ENCODE peak calls at places on chromosomes 4 and X, in four cellular contexts. One of them, this sample, is unnamed.

GRCh38 chrX:154378059-154378798 is 866 bp upstream of the EMD start:
- DNase-seq in hepatocyte: peak
- DNase-seq in choroid plexus epithelial cell: no peak
- DNase-seq in PC-3: peak
- DNase-seq in this sample: no peak

GRCh38 chr4:85595796-85596559 is 121.0 kb downstream of the ARHGAP24 start:
- DNase-seq in hepatocyte: no peak
- DNase-seq in choroid plexus epithelial cell: no peak
- DNase-seq in PC-3: no peak
- DNase-seq in this sample: no peak

GRCh38 chr4:46830971-46831454 is 78.0 kb downstream of the COX7B2 start:
- DNase-seq in hepatocyte: no peak
- DNase-seq in choroid plexus epithelial cell: no peak
- DNase-seq in PC-3: no peak
- DNase-seq in this sample: no peak

GRCh38 chr4:120156115-120156718 is 89.6 kb upstream of the MAD2L1 start:
- DNase-seq in hepatocyte: peak
- DNase-seq in choroid plexus epithelial cell: peak
- DNase-seq in PC-3: peak
- DNase-seq in this sample: peak

GRCh38 chr4:3256230-3257124 is 7.5 kb downstream of the MSANTD1 start:
- DNase-seq in hepatocyte: no peak
- DNase-seq in choroid plexus epithelial cell: no peak
- DNase-seq in PC-3: no peak
- DNase-seq in this sample: no peak

GRCh38 chrX:23981711-23982110 is 45.3 kb downstream of the KLHL15 start:
- DNase-seq in hepatocyte: no peak
- DNase-seq in choroid plexus epithelial cell: no peak
- DNase-seq in PC-3: no peak
- DNase-seq in this sample: no peak

GRCh38 chr4:70746179-70746839 is 24.5 kb downstream of the RUFY3 start:
- DNase-seq in hepatocyte: peak
- DNase-seq in choroid plexus epithelial cell: peak
- DNase-seq in PC-3: no peak
- DNase-seq in this sample: no peak

GRCh38 chr4:87819281-87819919 is 13.4 kb upstream of the MEPE start:
- DNase-seq in hepatocyte: peak
- DNase-seq in choroid plexus epithelial cell: peak
- DNase-seq in PC-3: peak
- DNase-seq in this sample: no peak

GRCh38 chrX:131812847-131813825 is 210.0 kb upstream of the STK26 start:
- DNase-seq in hepatocyte: no peak
- DNase-seq in choroid plexus epithelial cell: no peak
- DNase-seq in PC-3: peak
- DNase-seq in this sample: peak

GRCh38 chrX:11423362-11423818 is 130.2 kb downstream of the AMELX start:
- DNase-seq in hepatocyte: no peak
- DNase-seq in choroid plexus epithelial cell: peak
- DNase-seq in PC-3: peak
- DNase-seq in this sample: peak

GRCh38 chrX:139642241-139642927 is 65.6 kb downstream of the MCF2 start:
- DNase-seq in hepatocyte: no peak
- DNase-seq in choroid plexus epithelial cell: peak
- DNase-seq in PC-3: no peak
- DNase-seq in this sample: no peak

GRCh38 chr4:148216866-148217814 is 225.1 kb downstream of the NR3C2 start:
- DNase-seq in hepatocyte: no peak
- DNase-seq in choroid plexus epithelial cell: peak
- DNase-seq in PC-3: no peak
- DNase-seq in this sample: peak

GRCh38 chr4:147994491-147995385 is 262.9 kb downstream of the ARHGAP10 start:
- DNase-seq in hepatocyte: no peak
- DNase-seq in choroid plexus epithelial cell: peak
- DNase-seq in PC-3: no peak
- DNase-seq in this sample: no peak

GRCh38 chr4:15410750-15411149 is 17.1 kb upstream of the C1QTNF7 start:
- DNase-seq in hepatocyte: no peak
- DNase-seq in choroid plexus epithelial cell: peak
- DNase-seq in PC-3: no peak
- DNase-seq in this sample: peak

GRCh38 chr4:145867416-145867815 is 71.2 kb downstream of the ZNF827 start:
- DNase-seq in hepatocyte: no peak
- DNase-seq in choroid plexus epithelial cell: no peak
- DNase-seq in PC-3: no peak
- DNase-seq in this sample: no peak

GRCh38 chrX:53511302-53511701 is 77.1 kb upstream of the HSD17B10 start:
- DNase-seq in hepatocyte: no peak
- DNase-seq in choroid plexus epithelial cell: no peak
- DNase-seq in PC-3: no peak
- DNase-seq in this sample: no peak

GRCh38 chrX:39653656-39654055 is 444.1 kb downstream of the BCOR start:
- DNase-seq in hepatocyte: no peak
- DNase-seq in choroid plexus epithelial cell: no peak
- DNase-seq in PC-3: no peak
- DNase-seq in this sample: no peak

GRCh38 chrX:153592966-153593688 is 5.8 kb downstream of the CCNQ start:
- DNase-seq in hepatocyte: no peak
- DNase-seq in choroid plexus epithelial cell: no peak
- DNase-seq in PC-3: no peak
- DNase-seq in this sample: no peak

GRCh38 chr4:152700151-152700550 is 20.4 kb upstream of the TMEM154 start:
- DNase-seq in hepatocyte: no peak
- DNase-seq in choroid plexus epithelial cell: no peak
- DNase-seq in PC-3: no peak
- DNase-seq in this sample: no peak

GRCh38 chr4:112946127-112946526 is 103.3 kb upstream of the ANK2 start:
- DNase-seq in hepatocyte: no peak
- DNase-seq in choroid plexus epithelial cell: no peak
- DNase-seq in PC-3: no peak
- DNase-seq in this sample: no peak

GRCh38 chr4:101345596-101346311 is 1.6 kb downstream of the PPP3CA start:
- DNase-seq in hepatocyte: peak
- DNase-seq in choroid plexus epithelial cell: peak
- DNase-seq in PC-3: peak
- DNase-seq in this sample: peak

GRCh38 chrX:17413228-17413627 is 38.2 kb downstream of the NHS start:
- DNase-seq in hepatocyte: no peak
- DNase-seq in choroid plexus epithelial cell: peak
- DNase-seq in PC-3: peak
- DNase-seq in this sample: no peak

GRCh38 chrX:109890910-109891502 is 111.9 kb upstream of the TMEM164 start:
- DNase-seq in hepatocyte: peak
- DNase-seq in choroid plexus epithelial cell: peak
- DNase-seq in PC-3: peak
- DNase-seq in this sample: peak

DNA sequence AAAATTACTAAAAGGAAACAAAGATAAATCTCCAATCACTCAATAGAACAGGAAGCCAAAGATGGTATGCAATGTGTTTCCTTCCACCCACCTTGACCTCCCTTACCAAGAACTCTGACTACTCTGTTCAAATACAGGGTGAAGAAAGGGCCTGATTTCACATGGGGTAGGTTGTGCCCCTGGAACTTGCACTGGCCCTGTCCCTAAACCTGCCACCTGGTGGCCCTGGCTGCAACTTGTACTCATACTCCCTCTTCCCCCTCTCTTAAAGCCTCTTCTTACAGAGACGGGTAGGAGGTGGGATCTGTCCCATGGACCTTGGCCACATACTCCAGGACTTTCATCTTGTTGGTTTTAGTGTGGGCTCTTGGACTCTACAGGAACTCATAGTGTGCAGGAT is 17.3 kb upstream of the TMEM185A start:
- DNase-seq in hepatocyte: no peak
- DNase-seq in choroid plexus epithelial cell: no peak
- DNase-seq in PC-3: no peak
- DNase-seq in this sample: no peak
- TF ChIP-seq CTCF in hepatocyte: no peak
- TF ChIP-seq CTCF in choroid plexus epithelial cell: peak
- TF ChIP-seq CTCF in PC-3: no peak
- TF ChIP-seq CTCF in this sample: peak

DNA sequence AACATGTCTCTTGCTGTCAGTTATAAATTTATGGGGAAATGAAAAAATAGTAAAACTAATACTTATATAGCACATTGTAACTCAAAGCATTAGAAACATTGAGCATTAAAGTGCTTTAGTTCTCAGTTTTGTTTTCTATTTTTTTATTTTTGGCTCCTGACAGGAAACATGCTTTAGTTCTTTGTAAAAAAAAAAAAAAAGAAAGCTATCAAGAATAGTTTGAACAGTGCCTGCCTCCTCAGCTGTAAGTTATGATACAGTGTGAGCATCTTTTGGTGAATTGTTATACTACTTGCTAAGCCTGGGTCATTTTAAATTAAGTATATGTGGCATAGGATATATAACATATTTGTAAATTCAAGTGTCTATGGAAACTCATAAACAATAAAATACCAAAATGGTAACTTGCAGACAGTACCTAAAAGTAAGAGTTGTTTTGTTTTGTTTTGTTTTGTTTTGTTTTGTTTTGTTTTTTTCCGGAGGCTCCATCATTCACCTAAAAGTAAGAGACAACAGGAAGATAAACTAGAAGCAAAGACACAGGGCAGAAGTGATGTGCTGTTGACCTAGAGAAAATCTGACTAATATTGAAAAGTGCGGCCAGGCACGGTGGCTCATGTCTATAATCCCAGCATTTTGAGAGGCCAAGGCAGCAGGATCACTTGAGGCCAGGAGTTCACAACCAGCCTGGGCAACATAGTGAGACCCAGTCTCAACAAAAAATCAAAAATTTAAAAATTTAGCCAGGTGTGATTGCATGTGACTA is 5.4 kb upstream of the CENPC start:
- DNase-seq in hepatocyte: no peak
- DNase-seq in choroid plexus epithelial cell: no peak
- DNase-seq in PC-3: no peak
- DNase-seq in this sample: peak
- H3K4me3 ChIP-seq in hepatocyte: no peak
- H3K4me3 ChIP-seq in choroid plexus epithelial cell: no peak
- H3K4me3 ChIP-seq in PC-3: no peak
- H3K4me3 ChIP-seq in this sample: peak

DNA sequence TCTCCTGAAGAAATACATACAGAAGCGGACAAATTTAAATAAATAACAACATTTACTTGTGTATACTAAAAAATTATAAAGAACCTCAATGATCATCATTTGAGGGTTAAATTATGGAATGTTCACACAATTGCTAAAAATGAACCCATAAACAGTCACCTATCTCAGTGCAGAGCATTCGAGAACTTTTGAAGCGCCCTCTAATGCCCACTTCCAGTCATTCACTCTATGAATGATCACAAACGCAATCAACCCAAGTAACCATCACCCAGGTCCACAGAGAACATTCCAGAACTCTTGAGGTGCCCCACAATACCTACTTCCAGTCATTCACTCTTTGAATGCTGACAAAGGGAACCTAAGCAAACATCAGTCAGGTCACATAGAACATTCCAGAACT is 103.5 kb upstream of the PLAC1 start:
- DNase-seq in hepatocyte: peak
- DNase-seq in choroid plexus epithelial cell: peak
- DNase-seq in PC-3: peak
- DNase-seq in this sample: peak
- TF ChIP-seq CTCF in hepatocyte: peak
- TF ChIP-seq CTCF in choroid plexus epithelial cell: peak
- TF ChIP-seq CTCF in PC-3: peak
- TF ChIP-seq CTCF in this sample: peak

GRCh38 chrX:19756577-19757131 is 130.7 kb downstream of the SH3KBP1 start:
- DNase-seq in hepatocyte: no peak
- DNase-seq in choroid plexus epithelial cell: no peak
- DNase-seq in PC-3: no peak
- DNase-seq in this sample: no peak

GRCh38 chrX:19760345-19760744 is 127.1 kb downstream of the SH3KBP1 start:
- DNase-seq in hepatocyte: no peak
- DNase-seq in choroid plexus epithelial cell: no peak
- DNase-seq in PC-3: no peak
- DNase-seq in this sample: no peak

GRCh38 chrX:19761554-19762295 is 125.7 kb downstream of the SH3KBP1 start:
- DNase-seq in hepatocyte: no peak
- DNase-seq in choroid plexus epithelial cell: no peak
- DNase-seq in PC-3: no peak
- DNase-seq in this sample: no peak

GRCh38 chrX:19760841-19761512 is 126.4 kb downstream of the SH3KBP1 start:
- DNase-seq in hepatocyte: no peak
- DNase-seq in choroid plexus epithelial cell: no peak
- DNase-seq in PC-3: no peak
- DNase-seq in this sample: no peak

GRCh38 chrX:19758536-19758935 is 128.9 kb downstream of the SH3KBP1 start:
- DNase-seq in hepatocyte: no peak
- DNase-seq in choroid plexus epithelial cell: no peak
- DNase-seq in PC-3: peak
- DNase-seq in this sample: peak
- H3K4me3 ChIP-seq in hepatocyte: no peak
- H3K4me3 ChIP-seq in choroid plexus epithelial cell: no peak
- H3K4me3 ChIP-seq in PC-3: no peak
- H3K4me3 ChIP-seq in this sample: no peak

DNA sequence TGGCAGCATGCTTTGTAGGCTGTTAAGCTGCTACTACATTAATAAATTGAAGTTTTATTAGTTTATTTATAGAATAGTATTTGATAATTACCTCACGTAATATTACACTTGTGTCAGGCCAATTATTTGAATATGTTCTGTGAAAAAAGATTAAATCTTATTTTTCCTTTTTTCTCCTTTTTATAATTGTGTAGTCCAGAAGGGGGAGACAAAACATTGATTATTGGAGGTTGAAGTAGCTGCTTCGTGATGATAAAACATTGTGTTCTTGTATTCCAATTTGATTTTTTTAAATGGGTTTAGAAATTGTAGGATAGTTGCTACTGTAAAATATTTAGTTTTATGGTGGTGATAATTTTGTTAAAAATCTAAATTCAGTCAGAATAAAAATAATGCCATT is 85.7 kb downstream of the DIAPH2 start:
- DNase-seq in hepatocyte: peak
- DNase-seq in choroid plexus epithelial cell: peak
- DNase-seq in PC-3: peak
- DNase-seq in this sample: peak
- TF ChIP-seq CTCF in hepatocyte: peak
- TF ChIP-seq CTCF in choroid plexus epithelial cell: peak
- TF ChIP-seq CTCF in PC-3: peak
- TF ChIP-seq CTCF in this sample: peak

DNA sequence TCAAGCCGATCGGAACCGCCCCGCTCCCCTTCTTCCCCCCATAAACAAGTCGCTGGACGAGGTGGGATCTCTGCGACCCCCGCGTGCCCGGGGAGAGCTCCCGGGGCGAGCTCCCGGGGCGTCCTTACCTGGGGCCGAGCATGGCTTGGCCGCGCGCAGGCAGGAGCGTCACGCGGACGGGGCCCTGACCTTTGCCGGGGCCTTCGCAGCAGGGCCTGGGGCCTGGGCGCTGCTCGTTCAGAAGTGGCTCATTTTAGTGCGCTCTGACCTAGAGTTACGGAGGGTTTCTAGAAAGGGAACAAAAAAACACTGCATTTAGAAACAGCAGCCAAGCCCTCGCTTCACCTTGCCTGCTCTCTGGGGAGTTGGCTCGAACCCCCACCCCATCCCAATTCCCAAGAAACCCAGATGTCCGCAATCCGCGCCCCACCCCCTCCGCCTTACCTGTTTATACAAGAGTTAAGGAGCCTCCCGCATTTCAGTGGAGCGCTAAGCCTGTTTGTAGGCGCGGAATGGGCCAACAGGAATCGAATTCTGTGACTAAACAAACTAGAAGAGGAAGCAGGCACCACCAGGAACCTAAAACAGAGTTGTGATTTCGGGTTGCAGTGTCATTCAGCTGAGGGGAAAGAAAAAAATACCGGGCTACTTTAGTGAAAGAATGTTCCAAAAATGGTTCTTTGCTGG is 814 bp upstream of the RBM47 start:
- DNase-seq in hepatocyte: peak
- DNase-seq in choroid plexus epithelial cell: no peak
- DNase-seq in PC-3: peak
- DNase-seq in this sample: peak
- H3K4me3 ChIP-seq in hepatocyte: peak
- H3K4me3 ChIP-seq in choroid plexus epithelial cell: peak
- H3K4me3 ChIP-seq in PC-3: peak
- H3K4me3 ChIP-seq in this sample: peak

This sample was measured in GM12865.